ENCODE peak calls at places on chromosome 19, in eight cellular contexts. V is foreskin keratinocyte; J is HFFc6; I is mesothelial cell of epicardium; R is heart left ventricle; Q is heart right ventricle; C is PC-3; G is CD4-positive, alpha-beta T cell. A is an unnamed sample.

GRCh38 chr19:10800488-10800887 is 35.5 kb downstream of the TMED1 start:
- DNase-seq in C (no peak), R (peak), G (no peak), Q (peak), I (no peak), J (no peak), V (no peak), A (no peak)

GRCh38 chr19:10460714-10461046 is 40.3 kb downstream of the PDE4A start:
- DNase-seq in Q (no peak), J (no peak), I (no peak), G (no peak), C (no peak), V (no peak), R (no peak), A (no peak)

GRCh38 chr19:54095136-54095858 is 5.3 kb downstream of the OSCAR start:
- DNase-seq in J (no peak), G (no peak), R (no peak), Q (no peak), V (no peak), I (no peak), C (no peak), A (no peak)

GRCh38 chr19:46840157-46840942 is 10.3 kb downstream of the AP2S1 start:
- DNase-seq in R (peak), G (peak), C (peak), Q (peak), J (no peak), I (peak), V (no peak), A (peak)

GRCh38 chr19:13037161-13037560 is 41.9 kb downstream of the NFIX start:
- DNase-seq in I (no peak), V (no peak), J (peak), R (no peak), Q (no peak), G (no peak), C (peak), A (no peak)

GRCh38 chr19:39824143-39825092 is 9.5 kb downstream of the DYRK1B start:
- DNase-seq in J (peak), V (peak), Q (peak), G (peak), C (peak), R (peak), I (peak), A (peak)

GRCh38 chr19:17560205-17560595 is 4.8 kb downstream of the COLGALT1 start:
- DNase-seq in J (peak), Q (no peak), I (no peak), C (no peak), R (peak), G (no peak), V (no peak), A (no peak)

GRCh38 chr19:55341191-55342043 is 1.7 kb downstream of the KMT5C start:
- DNase-seq in R (peak), J (peak), G (peak), Q (peak), V (no peak), I (no peak), C (peak), A (peak)

GRCh38 chr19:47438793-47439220 is 19.5 kb upstream of the MEIS3 start:
- DNase-seq in Q (no peak), I (no peak), C (peak), G (no peak), R (no peak), J (no peak), V (no peak), A (no peak)

GRCh38 chr19:40805258-40805868 is 6.4 kb downstream of the EGLN2 start:
- DNase-seq in Q (no peak), R (no peak), C (no peak), G (peak), V (no peak), I (no peak), J (no peak), A (no peak)

DNA sequence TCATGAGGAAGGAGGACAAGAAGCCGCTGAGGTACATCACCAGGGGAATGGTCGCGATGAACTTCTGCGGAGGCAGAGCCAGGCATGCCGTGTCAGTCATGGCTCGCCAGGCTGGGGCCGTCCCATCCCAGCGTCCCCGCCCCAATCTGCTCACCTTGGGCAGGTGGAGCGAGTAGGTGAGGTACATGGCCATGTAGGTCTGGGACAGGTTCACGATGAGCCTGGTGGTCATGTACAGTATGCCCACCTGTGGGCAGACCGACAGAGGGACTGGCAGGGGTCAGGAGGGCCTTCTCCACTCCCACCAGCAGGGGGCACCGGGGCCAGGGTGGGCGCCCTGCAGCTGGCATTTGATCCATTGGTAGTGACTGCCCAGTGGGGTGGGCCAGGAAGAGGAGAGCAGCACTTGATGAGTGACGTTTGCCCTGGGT is 8.3 kb downstream of the TEKTIP1 start:
- DNase-seq in V (no peak), R (no peak), C (peak), G (peak), I (no peak), Q (no peak), J (no peak), A (no peak)
- TF ChIP-seq CTCF in V (peak), R (peak), C (peak), G (peak), I (peak), Q (peak), J (peak), A (peak)

DNA sequence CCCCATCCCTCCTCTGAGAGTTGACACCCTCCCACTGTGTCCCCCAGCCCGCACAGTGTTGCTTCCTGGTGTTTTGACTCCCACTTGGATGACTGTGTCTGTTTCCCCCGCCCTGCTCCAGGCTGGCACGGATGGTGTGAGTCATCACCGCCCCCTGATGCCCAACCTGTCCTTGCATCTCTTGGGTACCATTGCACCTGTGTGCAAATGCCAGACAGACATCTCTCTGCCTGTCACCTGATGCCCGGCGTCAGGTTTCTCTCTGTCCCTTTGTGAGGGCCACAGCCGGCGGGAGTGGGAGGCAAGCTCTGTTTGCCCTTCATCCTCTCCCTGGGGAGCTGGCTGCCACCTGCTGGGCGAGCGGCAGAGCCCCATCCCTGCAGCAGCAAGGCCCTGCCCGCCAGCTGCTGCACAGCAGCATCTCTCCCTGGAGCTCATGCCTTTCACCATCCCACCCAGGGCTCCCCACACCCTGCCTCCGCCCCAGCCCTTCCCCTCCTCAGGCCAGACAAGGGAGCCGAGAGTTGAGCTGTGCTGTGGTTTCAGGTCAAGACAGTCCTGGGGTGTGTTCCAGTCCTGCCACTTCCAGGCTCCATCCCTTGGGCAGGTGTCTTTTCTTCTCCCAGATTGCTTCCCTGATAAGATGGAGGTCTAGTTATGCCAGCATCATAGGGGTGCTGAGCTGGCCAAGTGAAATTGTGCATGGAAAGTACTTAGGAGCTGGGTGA is 29.7 kb downstream of the NKPD1 start:
- DNase-seq in Q (no peak), I (no peak), V (no peak), C (peak), G (no peak), R (no peak), J (no peak), A (no peak)
- TF ChIP-seq CTCF in Q (peak), I (no peak), V (peak), C (peak), G (no peak), R (no peak), J (peak), A (no peak)

DNA sequence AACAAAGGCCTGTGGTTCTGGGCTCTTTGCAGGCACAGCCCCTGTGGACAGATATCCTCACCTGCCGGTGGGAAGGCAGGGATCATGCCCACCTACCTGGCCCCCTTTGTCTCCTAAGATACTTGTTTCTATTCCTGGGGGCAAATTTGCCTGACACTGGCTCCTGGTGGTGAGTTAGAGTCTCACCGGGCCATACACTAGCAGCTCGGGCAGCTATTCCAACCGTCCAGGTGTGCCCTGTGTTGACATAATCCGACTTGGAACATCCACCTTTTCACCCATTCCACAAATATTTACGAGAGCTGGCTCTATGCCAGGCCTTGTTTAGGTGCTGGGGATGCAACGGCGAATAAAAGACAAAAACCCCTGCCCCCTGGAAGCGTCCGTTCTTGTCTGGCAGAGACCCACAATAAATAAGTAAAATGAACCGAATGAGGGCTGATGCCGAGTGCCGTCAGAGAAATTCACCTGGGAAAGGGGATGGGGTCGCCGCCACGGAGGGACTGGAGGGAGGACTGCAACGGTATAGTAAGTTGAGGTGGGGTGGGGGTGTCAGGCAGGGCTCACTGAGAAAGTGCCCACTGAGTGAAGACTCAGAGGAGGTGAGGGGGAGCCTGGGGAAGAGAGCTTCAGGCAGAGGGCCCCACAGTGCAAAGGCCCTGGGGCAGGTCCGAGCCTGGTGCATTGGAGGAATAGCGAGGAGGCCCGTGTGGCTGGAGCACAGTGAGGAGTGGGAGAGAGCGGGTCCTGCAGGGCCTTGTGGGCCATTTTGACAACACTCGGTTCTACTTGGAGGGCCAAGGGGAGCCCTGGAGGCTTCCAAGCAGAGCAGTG is 43.2 kb upstream of the RANBP3 start:
- DNase-seq in Q (no peak), R (no peak), I (no peak), C (peak), V (no peak), G (no peak), J (no peak), A (no peak)
- TF ChIP-seq CTCF in Q (no peak), R (no peak), I (no peak), C (peak), V (no peak), G (no peak), J (no peak), A (no peak)

GRCh38 chr19:30083701-30084156 is 141.7 kb downstream of the URI1 start:
- DNase-seq in I (no peak), G (no peak), J (no peak), V (no peak), Q (no peak), C (no peak), R (no peak), A (no peak)

GRCh38 chr19:30084390-30084819 is 142.4 kb downstream of the URI1 start:
- DNase-seq in R (peak), I (no peak), V (no peak), J (no peak), C (no peak), G (no peak), Q (peak), A (no peak)

GRCh38 chr19:30083125-30083681 is 141.2 kb downstream of the URI1 start:
- DNase-seq in R (no peak), J (no peak), C (no peak), Q (no peak), G (no peak), V (no peak), I (no peak), A (no peak)

GRCh38 chr19:30082168-30082567 is 140.1 kb downstream of the URI1 start:
- DNase-seq in Q (no peak), C (no peak), J (no peak), R (no peak), G (no peak), I (no peak), V (no peak), A (no peak)

DNA sequence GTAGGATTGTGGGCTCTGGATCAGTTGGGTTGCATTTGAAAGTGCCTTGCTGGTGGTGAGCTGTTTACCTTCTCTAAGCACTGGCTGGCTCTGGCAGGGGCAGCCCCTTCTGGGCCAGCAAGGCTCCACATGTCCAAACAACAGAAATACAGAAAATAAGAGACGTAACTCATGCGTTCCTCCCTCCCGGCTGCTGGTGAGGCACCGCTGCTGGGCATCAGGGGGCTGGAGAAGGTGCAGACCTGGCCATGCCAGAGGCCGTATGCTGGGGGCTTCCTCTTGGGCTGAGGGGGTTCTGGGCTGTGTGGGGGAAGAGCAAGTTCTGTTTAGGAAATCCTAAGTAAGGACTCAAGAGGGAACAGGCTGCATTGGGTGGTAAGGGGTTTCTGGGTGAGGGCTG is 140.6 kb downstream of the URI1 start:
- DNase-seq in G (no peak), C (no peak), V (no peak), Q (no peak), R (no peak), I (no peak), J (no peak), A (no peak)
- TF ChIP-seq CTCF in G (no peak), C (no peak), V (no peak), Q (no peak), R (no peak), I (no peak), J (no peak), A (no peak)

GRCh38 chr19:20244356-20244755 is 77.3 kb downstream of the ZNF486 start:
- DNase-seq in I (no peak), V (no peak), Q (no peak), J (no peak), G (no peak), R (no peak), C (no peak), A (no peak)

GRCh38 chr19:20245309-20245708 is 78.3 kb downstream of the ZNF486 start:
- DNase-seq in G (no peak), J (no peak), Q (no peak), I (no peak), R (no peak), V (no peak), C (no peak), A (no peak)

GRCh38 chr19:20250627-20251026 is 83.6 kb downstream of the ZNF486 start:
- DNase-seq in G (no peak), R (no peak), V (no peak), J (no peak), C (no peak), Q (no peak), I (no peak), A (no peak)

GRCh38 chr19:20243629-20244028 is 76.6 kb downstream of the ZNF486 start:
- DNase-seq in J (no peak), I (no peak), V (no peak), Q (no peak), C (no peak), R (no peak), G (no peak), A (no peak)

DNA sequence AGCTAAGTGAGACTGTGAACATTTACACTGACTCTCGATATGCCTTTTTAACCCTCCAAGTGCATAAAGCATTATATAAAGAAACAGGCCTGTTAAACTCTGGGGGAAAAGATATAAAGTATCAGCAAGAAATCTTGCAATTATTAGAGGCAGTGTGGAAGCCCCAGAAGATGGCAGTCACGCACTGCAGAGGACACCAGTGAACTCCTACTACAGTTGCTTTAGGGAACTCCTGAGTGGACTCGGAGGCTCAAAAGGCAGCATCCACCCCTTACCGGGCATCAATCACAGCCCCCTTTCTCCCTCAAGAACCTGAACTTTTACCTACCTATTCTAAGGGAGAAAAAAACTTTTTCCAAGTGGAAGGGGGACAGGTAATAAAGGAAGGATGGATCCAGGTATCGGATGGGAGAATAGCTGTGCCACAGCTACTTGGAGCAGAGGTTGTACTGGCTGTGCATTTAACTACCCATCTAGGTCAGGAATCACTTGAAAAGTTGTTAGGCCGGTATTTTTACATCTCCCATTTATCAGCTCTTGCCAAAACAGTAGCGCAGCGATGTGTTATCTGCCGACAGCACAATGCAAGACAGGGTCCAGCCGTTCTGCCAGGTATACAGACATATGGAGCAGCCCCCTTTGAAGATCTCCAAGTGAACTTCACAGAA is 80.1 kb downstream of the ZNF486 start:
- DNase-seq in G (peak), Q (peak), C (peak), J (no peak), R (no peak), V (no peak), I (peak), A (peak)
- TF ChIP-seq CTCF in G (peak), Q (peak), C (no peak), J (peak), R (peak), V (peak), I (peak), A (no peak)

GRCh38 chr19:38712161-38712748 is 32.0 kb downstream of the CAPN12 start:
- DNase-seq in V (no peak), Q (no peak), G (no peak), J (no peak), C (no peak), I (no peak), R (no peak), A (no peak)

GRCh38 chr19:38710928-38711725 is 33.1 kb downstream of the CAPN12 start:
- DNase-seq in Q (no peak), C (no peak), I (no peak), J (no peak), V (no peak), G (no peak), R (peak), A (no peak)

GRCh38 chr19:38713227-38713649 is 31.0 kb downstream of the CAPN12 start:
- DNase-seq in I (no peak), V (no peak), Q (peak), G (no peak), C (no peak), J (no peak), R (peak), A (no peak)

GRCh38 chr19:38710416-38710702 is 33.9 kb downstream of the CAPN12 start:
- DNase-seq in I (no peak), Q (no peak), C (no peak), J (no peak), R (no peak), G (no peak), V (no peak), A (no peak)

DNA sequence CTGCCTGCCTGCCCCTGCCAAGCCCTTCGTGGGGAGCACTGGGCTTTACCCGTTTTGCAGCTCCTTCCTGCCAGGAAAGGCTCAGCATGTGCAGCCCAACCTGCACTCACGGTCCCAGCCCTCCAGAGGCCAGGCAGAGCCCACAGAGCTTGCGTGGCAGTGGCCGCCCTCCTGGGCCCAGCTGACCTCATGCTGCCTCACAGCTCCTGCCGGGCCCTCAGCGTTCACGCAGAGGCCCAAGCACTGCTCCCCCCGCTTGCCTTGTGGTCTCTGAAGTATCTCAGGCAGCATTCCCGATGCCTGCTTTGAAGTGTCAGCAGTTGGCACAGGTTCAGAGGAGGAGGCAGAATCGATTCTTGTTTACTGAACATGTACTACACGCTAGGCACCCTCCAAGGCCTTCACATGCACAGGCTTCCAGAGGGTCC is 32.5 kb downstream of the CAPN12 start:
- DNase-seq in C (no peak), I (no peak), G (no peak), Q (peak), J (peak), V (no peak), R (peak), A (no peak)
- TF ChIP-seq CTCF in C (no peak), I (no peak), G (no peak), Q (no peak), J (peak), V (peak), R (no peak), A (no peak)